ENCODE peak calls at places on chromosomes 2 and 18, in nine cellular contexts. Z is neuronal stem cell; O is NCI-H2171 treated with DMSO at 0.1 percent for 48 hours; R is stimulated activated CD4-positive, alpha-beta T cell treated with anti-CD3 and anti-CD28 coated beads, Interleukin-1b, Interleukin-23, amount 100 ng/mL, for 48 hours; C is D721Med; G is NCI-H2081; X is NCI-H1092; Q is AG10803; K is NCI-H446 treated with DMSO at 0.1 percent for 48 hours. N is an unnamed sample.

GRCh38 chr2:181876614-181877063 is 14.9 kb upstream of the ITPRID2 start:
- DNase-seq in Z (no peak), O (no peak), R (no peak), C (no peak), G (no peak), X (no peak), Q (no peak), K (no peak), N (no peak)

GRCh38 chr2:72685666-72686065 is 140.2 kb downstream of the EXOC6B start:
- DNase-seq in Z (no peak), O (no peak), R (no peak), C (no peak), G (no peak), X (no peak), Q (no peak), K (no peak), N (no peak)

GRCh38 chr2:26130763-26131162 is 42.1 kb upstream of the GAREM2 start:
- DNase-seq in Z (no peak), O (no peak), R (no peak), C (no peak), G (no peak), X (no peak), Q (no peak), K (no peak), N (no peak)

GRCh38 chr2:69163109-69163508 is 150.1 kb downstream of the ANTXR1 start:
- DNase-seq in Z (no peak), O (no peak), R (no peak), C (no peak), G (no peak), X (no peak), Q (peak), K (no peak), N (no peak)

GRCh38 chr18:80175451-80176235 is 66.6 kb downstream of the ADNP2 start:
- DNase-seq in Z (no peak), O (no peak), R (peak), C (no peak), G (no peak), X (no peak), Q (no peak), K (no peak), N (no peak)

GRCh38 chr2:238094438-238095022 is 5.6 kb upstream of the ESPNL start:
- DNase-seq in Z (no peak), O (no peak), R (no peak), C (no peak), G (no peak), X (no peak), Q (no peak), K (no peak), N (no peak)

GRCh38 chr2:62156861-62157496 is 38.9 kb upstream of the B3GNT2 start:
- DNase-seq in Z (no peak), O (no peak), R (no peak), C (no peak), G (no peak), X (no peak), Q (no peak), K (no peak), N (no peak)

GRCh38 chr2:230939691-230940475 is 14.8 kb upstream of the GPR55 start:
- DNase-seq in Z (no peak), O (no peak), R (no peak), C (no peak), G (no peak), X (no peak), Q (no peak), K (no peak), N (no peak)